ENCODE peak calls at places on chromosomes 2 and 18, in six cellular contexts. I, K, P, J, D and Y are unnamed samples.

GRCh38 chr2:235744161-235744560 is 250.3 kb downstream of the AGAP1 start:
- DNase-seq in K (no peak), J (no peak), D (no peak), P (no peak), I (no peak), Y (no peak)

GRCh38 chr2:229492034-229492433 is 220.9 kb upstream of the PID1 start:
- DNase-seq in D (no peak), J (no peak), I (no peak), P (no peak), K (no peak), Y (no peak)

GRCh38 chr18:8366656-8367055 is 242.6 kb upstream of the RAB12 start:
- DNase-seq in J (no peak), I (no peak), D (no peak), K (no peak), P (no peak), Y (no peak)

GRCh38 chr2:19360266-19360665 is 1.8 kb upstream of the OSR1 start:
- DNase-seq in D (no peak), P (no peak), K (no peak), J (no peak), I (no peak), Y (no peak)

GRCh38 chr18:50507120-50507590 is 52.7 kb upstream of the MAPK4 start:
- DNase-seq in I (no peak), K (no peak), P (no peak), J (peak; percentile 14), D (peak; percentile 48), Y (peak; percentile 49)

GRCh38 chr2:196399736-196400691 is 228.6 kb upstream of the STK17B start:
- DNase-seq in P (no peak), K (peak; percentile 72), I (peak; percentile 94), J (peak; percentile 96), D (no peak), Y (peak; percentile 74)

GRCh38 chr2:43519711-43520221 is 76.1 kb downstream of the THADA start:
- DNase-seq in K (peak; percentile 92), D (peak; percentile 45), J (peak; percentile 93), P (no peak), I (peak; percentile 97), Y (peak; percentile 33)

GRCh38 chr2:219362524-219363164 is 25.1 kb downstream of the DNPEP start:
- DNase-seq in K (peak; percentile 31), J (peak; percentile 90), I (peak; percentile 99), D (no peak), P (peak; percentile 57), Y (peak; percentile 30)

GRCh38 chr2:109058215-109058614 is 69.2 kb upstream of the EDAR start:
- DNase-seq in D (no peak), J (no peak), K (no peak), P (no peak), I (no peak), Y (no peak)

GRCh38 chr2:236045264-236046235 is 122.6 kb downstream of the GBX2 start:
- DNase-seq in D (no peak), K (peak; percentile 31), P (no peak), I (no peak), J (no peak), Y (peak; percentile 53)

GRCh38 chr2:12119841-12120240 is 373.4 kb downstream of the LPIN1 start:
- DNase-seq in D (no peak), J (peak; percentile 25), I (peak; percentile 60), K (no peak), P (no peak), Y (no peak)

GRCh38 chr18:25239636-25240468 is 112.1 kb downstream of the ZNF521 start:
- DNase-seq in I (peak; percentile 35), D (no peak), K (no peak), J (no peak), P (no peak), Y (no peak)

GRCh38 chr2:128329607-128330006 is 10.9 kb upstream of the HS6ST1 start:
- DNase-seq in P (no peak), D (no peak), J (no peak), I (peak; percentile 56), K (no peak), Y (no peak)

GRCh38 chr2:191582355-191582754 is 95.6 kb upstream of the NABP1 start:
- DNase-seq in D (no peak), J (peak; percentile 77), K (peak; percentile 81), I (peak; percentile 87), P (no peak), Y (peak; percentile 55)

GRCh38 chr2:191222507-191222906 is 22.7 kb upstream of the MYO1B start:
- DNase-seq in J (no peak), K (no peak), D (no peak), I (no peak), P (no peak), Y (no peak)

GRCh38 chr18:2908166-2908945 is 61.5 kb downstream of the EMILIN2 start:
- DNase-seq in I (no peak), K (no peak), D (no peak), J (no peak), P (no peak), Y (no peak)

GRCh38 chr18:22817844-22818243 is 115.3 kb upstream of the RBBP8 start:
- DNase-seq in J (no peak), P (no peak), I (peak; percentile 52), K (no peak), D (no peak), Y (no peak)

GRCh38 chr2:17851731-17852585 is 26.5 kb upstream of the KCNS3 start:
- DNase-seq in D (peak; percentile 59), I (peak; percentile 69), J (peak; percentile 67), P (peak; percentile 49), K (peak; percentile 23), Y (peak; percentile 74)

GRCh38 chr2:27370816-27371620 is 602 bp downstream of the SNX17 start:
- DNase-seq in P (peak; percentile 68), J (peak; percentile 21), D (no peak), K (no peak), I (peak; percentile 53), Y (peak; percentile 26)

GRCh38 chr18:36298113-36298701 is 694 bp downstream of the FHOD3 start:
- DNase-seq in P (no peak), I (no peak), K (no peak), D (no peak), J (no peak), Y (no peak)

GRCh38 chr2:290090-290722 is 2.3 kb upstream of the ALKAL2 start:
- DNase-seq in I (peak; percentile 78), D (peak; percentile 79), P (peak; percentile 75), J (peak; percentile 61), K (peak; percentile 18), Y (peak; percentile 52)

GRCh38 chr2:124264496-124265160 is 239.5 kb downstream of the CNTNAP5 start:
- DNase-seq in P (no peak), D (no peak), K (no peak), I (no peak), J (peak; percentile 1), Y (no peak)

GRCh38 chr2:137228566-137228965 is 463.2 kb downstream of the THSD7B start:
- DNase-seq in J (peak; percentile 40), P (no peak), D (no peak), K (peak; percentile 61), I (no peak), Y (peak; percentile 34)

GRCh38 chr18:12038661-12039417 is 54.8 kb upstream of the ANKRD62 start:
- DNase-seq in I (peak; percentile 65), D (peak; percentile 90), P (peak; percentile 84), J (peak; percentile 68), K (no peak), Y (peak; percentile 63)

GRCh38 chr2:217789736-217790181 is 213.0 kb downstream of the TNS1 start:
- DNase-seq in J (no peak), I (no peak), P (no peak), D (peak; percentile 19), K (no peak), Y (no peak)

DNA sequence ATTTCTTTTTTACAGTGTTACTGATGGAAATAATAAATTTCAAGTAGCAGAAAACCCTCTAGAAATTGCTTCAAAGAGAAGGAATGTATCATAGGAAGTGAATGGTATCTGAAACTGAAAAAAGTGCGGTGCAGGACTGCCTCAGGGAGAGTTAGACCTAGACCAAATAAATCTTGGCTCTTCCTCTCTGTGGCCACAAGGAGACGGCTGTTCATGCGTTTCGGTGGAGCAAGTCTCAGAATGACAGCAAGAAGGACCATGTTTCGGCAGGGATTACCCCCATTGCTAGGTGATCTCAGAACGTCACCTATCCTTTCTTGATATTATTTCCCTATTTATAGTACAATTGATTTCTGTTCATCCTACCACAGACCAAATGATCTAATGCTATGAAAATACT is 522.3 kb downstream of the SOX11 start:
- DNase-seq in K (no peak), P (no peak), J (no peak), I (no peak), D (no peak), Y (no peak)
- TF ChIP-seq CTCF in K (peak; percentile 37), P (no peak), J (peak; percentile 35), I (no peak), D (no peak), Y (no peak)

DNA sequence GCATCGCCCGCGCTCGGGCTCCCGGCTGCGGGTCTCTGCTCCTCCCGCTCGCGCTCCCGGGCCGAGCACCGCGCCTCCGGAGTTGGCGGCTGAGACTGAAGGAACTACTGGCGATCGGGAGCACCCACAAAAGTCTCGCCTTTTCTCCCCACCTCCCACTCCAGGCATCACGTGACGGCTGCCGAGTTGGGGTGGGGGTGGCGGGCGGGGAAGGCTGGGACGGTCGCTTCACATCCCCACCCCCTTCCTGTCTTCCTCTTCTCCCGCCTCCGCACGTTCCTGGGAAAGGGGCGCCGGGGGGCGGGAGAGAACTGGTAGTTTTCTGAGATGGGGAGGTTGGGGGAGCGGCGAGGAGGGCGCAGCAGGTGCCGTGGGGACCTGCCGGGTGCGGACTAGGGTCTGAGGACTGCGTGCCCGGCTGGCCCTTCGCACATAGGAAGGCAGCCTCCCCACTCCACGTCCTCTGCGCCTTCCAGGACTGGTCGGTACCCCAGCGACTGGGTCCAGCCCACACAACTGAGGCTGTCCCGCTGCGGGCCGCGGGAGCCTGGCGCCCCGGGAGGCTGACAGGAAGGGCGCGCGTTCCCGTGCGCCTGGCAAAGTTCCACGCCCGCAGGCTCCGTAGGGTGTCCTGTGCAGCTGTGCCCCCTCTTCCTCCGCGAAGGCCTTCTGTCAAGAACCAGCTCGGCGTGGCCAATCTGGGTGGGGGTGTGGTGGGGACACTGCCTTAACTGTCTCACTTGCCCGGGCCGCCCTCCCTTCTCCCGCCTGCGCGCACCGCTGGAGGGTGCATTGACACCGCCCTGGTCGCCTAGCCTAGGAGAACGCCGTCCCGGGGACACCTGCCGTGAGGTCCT is at the start of gene LYPD1:
- DNase-seq in J (no peak), P (peak; percentile 25), I (no peak), D (no peak), K (peak; percentile 9), Y (no peak)
- H3K27ac ChIP-seq in J (peak within 1 kb of the TSS; percentile 8), P (no peak within 1 kb of the TSS), I (peak within 1 kb of the TSS; percentile 56), D (no peak within 1 kb of the TSS), K (no peak within 1 kb of the TSS), Y (no peak within 1 kb of the TSS)

GRCh38 chr18:32280188-32280783 is 90.4 kb downstream of the MEP1B start:
- DNase-seq in J (no peak), I (no peak), K (no peak), D (no peak), P (peak; percentile 57), Y (no peak)
- TF ChIP-seq CTCF in J (no peak), I (no peak), K (no peak), D (no peak), P (no peak), Y (no peak)

DNA sequence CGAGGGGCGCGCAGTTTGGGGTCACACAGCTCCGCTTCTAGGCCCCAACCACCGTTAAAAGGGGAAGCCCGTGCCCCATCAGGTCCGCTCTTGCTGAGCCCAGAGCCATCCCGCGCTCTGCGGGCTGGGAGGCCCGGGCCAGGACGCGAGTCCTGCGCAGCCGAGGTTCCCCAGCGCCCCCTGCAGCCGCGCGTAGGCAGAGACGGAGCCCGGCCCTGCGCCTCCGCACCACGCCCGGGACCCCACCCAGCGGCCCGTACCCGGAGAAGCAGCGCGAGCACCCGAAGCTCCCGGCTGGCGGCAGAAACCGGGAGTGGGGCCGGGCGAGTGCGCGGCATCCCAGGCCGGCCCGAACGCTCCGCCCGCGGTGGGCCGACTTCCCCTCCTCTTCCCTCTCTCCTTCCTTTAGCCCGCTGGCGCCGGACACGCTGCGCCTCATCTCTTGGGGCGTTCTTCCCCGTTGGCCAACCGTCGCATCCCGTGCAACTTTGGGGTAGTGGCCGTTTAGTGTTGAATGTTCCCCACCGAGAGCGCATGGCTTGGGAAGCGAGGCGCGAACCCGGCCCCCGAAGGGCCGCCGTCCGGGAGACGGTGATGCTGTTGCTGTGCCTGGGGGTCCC is at the start of gene ITGA4:
- DNase-seq in J (peak; percentile 73), K (no peak), P (peak; percentile 81), D (peak; percentile 66), I (peak; percentile 65), Y (peak; percentile 29)
- H3K27ac ChIP-seq in J (peak within 1 kb of the TSS; percentile 84), K (no peak within 1 kb of the TSS), P (peak within 1 kb of the TSS; percentile 71), D (peak within 1 kb of the TSS; percentile 74), I (peak within 1 kb of the TSS; percentile 60), Y (no peak within 1 kb of the TSS)